ENCODE peak calls at places on chromosomes 13 and 19, in seven cellular contexts. K is mesendoderm; F is NCI-H1930; M is activated CD4-positive, CD25-positive, alpha-beta regulatory T cell treated with anti-CD3 and anti-CD28 coated beads, Interleukin-2, amount 50 U/mL, for 16 hours; A is T-helper 1 cell; Y is T1000; H is LHCN-M2. S is an unnamed sample.

GRCh38 chr19:29524912-29525870 is 603 bp upstream of the VSTM2B start:
- DNase-seq in K (peak; percentile 53), F (peak; percentile 23), M (no peak), A (no peak), Y (no peak), H (no peak), S (no peak)

GRCh38 chr13:43114504-43114903 is 91.1 kb downstream of the DNAJC15 start:
- DNase-seq in K (no peak), F (no peak), M (no peak), A (no peak), Y (no peak), H (no peak), S (no peak)

GRCh38 chr19:49217382-49217781 is 59.8 kb downstream of the TRPM4 start:
- DNase-seq in K (no peak), F (no peak), M (no peak), A (no peak), Y (no peak), H (peak; percentile 24), S (no peak)

GRCh38 chr13:86585826-86586225 is 786.6 kb upstream of the SLITRK6 start:
- DNase-seq in K (no peak), F (no peak), M (no peak), A (no peak), Y (no peak), H (no peak), S (no peak)

GRCh38 chr13:33194820-33195692 is 90.5 kb downstream of the STARD13 start:
- DNase-seq in K (no peak), F (peak; percentile 7), M (no peak), A (no peak), Y (peak; percentile 58), H (peak; percentile 95), S (peak; percentile 86)

GRCh38 chr19:43784981-43785808 is 4.4 kb upstream of the KCNN4 start:
- DNase-seq in K (peak; percentile 84), F (peak; percentile 63), M (no peak), A (peak; percentile 53), Y (peak; percentile 44), H (peak; percentile 66), S (peak; percentile 65)

GRCh38 chr19:54154603-54155345 is 4.7 kb downstream of the LENG1 start:
- DNase-seq in K (no peak), F (no peak), M (no peak), A (no peak), Y (no peak), H (peak; percentile 74), S (no peak)

GRCh38 chr13:74021507-74021906 is 112.7 kb downstream of the KLF12 start:
- DNase-seq in K (peak; percentile 34), F (no peak), M (no peak), A (no peak), Y (no peak), H (no peak), S (no peak)

GRCh38 chr13:25846227-25846984 is 205.4 kb downstream of the SHISA2 start:
- DNase-seq in K (no peak), F (no peak), M (no peak), A (no peak), Y (no peak), H (peak; percentile 42), S (no peak)

GRCh38 chr13:24168392-24168750 is 7.9 kb downstream of the SPATA13 start:
- DNase-seq in K (no peak), F (no peak), M (no peak), A (no peak), Y (no peak), H (no peak), S (no peak)

GRCh38 chr19:30222993-30223865 is 149.0 kb upstream of the ZNF536 start:
- DNase-seq in K (peak; percentile 48), F (no peak), M (no peak), A (no peak), Y (no peak), H (no peak), S (no peak)

GRCh38 chr13:114128624-114129522 is 3.5 kb downstream of the RASA3 start:
- DNase-seq in K (no peak), F (no peak), M (peak; percentile 81), A (peak; percentile 78), Y (peak; percentile 87), H (peak; percentile 92), S (peak; percentile 84)

S was measured in GM12864.